ENCODE peak calls at places on chromosomes 16 and 17, in eight cellular contexts. L is occipital lobe, H is NCI-H1436 treated with DMSO at 0.1 percent for 48 hours, J is PC-3, K is HEK293T, C is mesendoderm, O is transverse colon, T is NCI-H1092 treated with DMSO at 0.1 percent for 48 hours. E is an unnamed sample.
A peak's percentile ranks its signal among the peaks of the same experiment; 100 is the strongest.

GRCh38 chr17:29699283-29699682 is 76.6 kb upstream of the CORO6 start:
- DNase-seq in L (no peak), H (no peak), J (no peak), K (no peak), C (no peak), O (no peak), T (no peak), E (no peak)

GRCh38 chr17:6986676-6987075 is 9.2 kb upstream of the ALOX12 start:
- DNase-seq in L (no peak), H (no peak), J (no peak), K (no peak), C (no peak), O (no peak), T (no peak), E (no peak)

GRCh38 chr16:87127061-87127765 is 190.0 kb downstream of the C16orf95 start:
- DNase-seq in L (no peak), H (no peak), J (no peak), K (no peak), C (peak; percentile 33), O (no peak), T (no peak), E (no peak)

GRCh38 chr16:85061566-85061965 is 34.0 kb downstream of the KIAA0513 start:
- DNase-seq in L (no peak), H (no peak), J (no peak), K (no peak), C (no peak), O (peak; percentile 40), T (no peak), E (no peak)

GRCh38 chr16:26019406-26019805 is 327.6 kb downstream of the HS3ST4 start:
- DNase-seq in L (no peak), H (peak; percentile 80), J (no peak), K (no peak), C (no peak), O (no peak), T (no peak), E (no peak)

GRCh38 chr17:64599187-64599676 is 62.9 kb downstream of the SMURF2 start:
- DNase-seq in L (no peak), H (no peak), J (no peak), K (no peak), C (no peak), O (peak; percentile 29), T (no peak), E (no peak)

GRCh38 chr17:343211-343610 is 9.4 kb downstream of the RPH3AL start:
- DNase-seq in L (no peak), H (no peak), J (no peak), K (no peak), C (no peak), O (no peak), T (no peak), E (no peak)

GRCh38 chr17:31596382-31597323 is 205.2 kb downstream of the RAB11FIP4 start:
- DNase-seq in L (no peak), H (no peak), J (peak; percentile 87), K (no peak), C (peak; percentile 94), O (peak; percentile 50), T (no peak), E (peak; percentile 92)

GRCh38 chr16:58026139-58026704 is 668 bp downstream of the MMP15 start:
- DNase-seq in L (no peak), H (peak; percentile 13), J (peak; percentile 28), K (peak; percentile 52), C (peak; percentile 61), O (peak; percentile 52), T (peak; percentile 48), E (no peak)

GRCh38 chr16:11203111-11203623 is 52.8 kb downstream of the SOCS1 start:
- DNase-seq in L (no peak), H (no peak), J (no peak), K (no peak), C (no peak), O (no peak), T (peak; percentile 53), E (no peak)

GRCh38 chr16:85935957-85936760 is 37.2 kb downstream of the IRF8 start:
- DNase-seq in L (no peak), H (no peak), J (no peak), K (no peak), C (no peak), O (peak; percentile 46), T (no peak), E (no peak)

GRCh38 chr17:53626286-53626685 is 196.4 kb upstream of the KIF2B start:
- DNase-seq in L (no peak), H (no peak), J (peak; percentile 67), K (no peak), C (peak; percentile 78), O (no peak), T (no peak), E (peak; percentile 48)

GRCh38 chr16:85057212-85057889 is 29.8 kb downstream of the KIAA0513 start:
- DNase-seq in L (no peak), H (no peak), J (peak; percentile 17), K (peak; percentile 62), C (peak; percentile 41), O (no peak), T (no peak), E (no peak)

GRCh38 chr17:81898029-81898866 is 3.8 kb upstream of the NPB start:
- DNase-seq in L (peak; percentile 70), H (no peak), J (peak; percentile 96), K (no peak), C (peak; percentile 47), O (no peak), T (no peak), E (no peak)

GRCh38 chr17:58666858-58667267 is 25.0 kb downstream of the TEX14 start:
- DNase-seq in L (no peak), H (peak; percentile 63), J (peak; percentile 92), K (no peak), C (no peak), O (peak; percentile 85), T (peak; percentile 38), E (no peak)

GRCh38 chr16:1101573-1102332 is 5.7 kb upstream of the C1QTNF8 start:
- DNase-seq in L (no peak), H (no peak), J (no peak), K (no peak), C (no peak), O (no peak), T (no peak), E (no peak)

GRCh38 chr16:87951550-87952538 is 610 bp downstream of the BANP start:
- DNase-seq in L (no peak), H (no peak), J (no peak), K (peak; percentile 25), C (peak; percentile 29), O (peak; percentile 35), T (peak; percentile 40), E (no peak)

GRCh38 chr17:7034955-7035590 is 742 bp upstream of the SLC16A13 start:
- DNase-seq in L (no peak), H (no peak), J (no peak), K (no peak), C (no peak), O (no peak), T (no peak), E (no peak)

GRCh38 chr17:77286641-77287431 is 146.1 kb downstream of the SEC14L1 start:
- DNase-seq in L (no peak), H (no peak), J (peak; percentile 99), K (no peak), C (no peak), O (peak; percentile 88), T (peak; percentile 85), E (peak; percentile 50)

GRCh38 chr17:50841949-50842354 is 6.6 kb downstream of the WFIKKN2 start:
- DNase-seq in L (peak; percentile 42), H (peak; percentile 60), J (peak; percentile 88), K (peak; percentile 87), C (peak; percentile 81), O (peak; percentile 82), T (peak; percentile 65), E (peak; percentile 20)

GRCh38 chr17:76388966-76389888 is 4.8 kb downstream of the SPHK1 start:
- DNase-seq in L (no peak), H (no peak), J (no peak), K (no peak), C (no peak), O (no peak), T (no peak), E (peak; percentile 9)

GRCh38 chr17:49687878-49688491 is 10.1 kb upstream of the SPOP start:
- DNase-seq in L (no peak), H (no peak), J (peak; percentile 49), K (no peak), C (no peak), O (no peak), T (no peak), E (peak; percentile 47)

E was measured in SW 1271.